ENCODE peak calls at places on chromosomes 6 and 20, in nine cellular contexts. H is naive thymus-derived CD8-positive, alpha-beta T cell; M is tibial nerve; P is amniotic stem cell; A is CD8-positive, alpha-beta T cell; S is HCT116; W is AG09309; R is esophagus squamous epithelium; O is T follicular helper cell. E is an unnamed sample.

GRCh38 chr6:2971420-2972218 is at the start of gene SERPINB6:
- DNase-seq in H (peak), M (peak), O (peak), P (no peak), W (peak), S (no peak), R (no peak), A (peak), E (peak)

GRCh38 chr6:149701699-149702098 is 16.2 kb downstream of the LATS1 start:
- DNase-seq in S (no peak), O (no peak), A (no peak), M (no peak), P (peak), R (no peak), H (no peak), W (no peak), E (no peak)

GRCh38 chr20:38883981-38884733 is 42.1 kb upstream of the FAM83D start:
- DNase-seq in W (no peak), O (no peak), M (no peak), H (no peak), R (no peak), A (no peak), S (no peak), P (no peak), E (no peak)

GRCh38 chr20:57629976-57630525 is 9.8 kb upstream of the ZBP1 start:
- DNase-seq in M (no peak), O (no peak), S (no peak), W (no peak), P (no peak), A (no peak), R (no peak), H (peak), E (peak)

GRCh38 chr6:51292659-51293058 is 474.0 kb downstream of the TFAP2B start:
- DNase-seq in M (no peak), O (no peak), S (no peak), H (no peak), R (no peak), A (no peak), P (no peak), W (no peak), E (no peak)

GRCh38 chr6:116511424-116512131 is at the start of gene CALHM5:
- DNase-seq in R (no peak), W (peak), H (no peak), O (no peak), P (peak), A (no peak), M (peak), S (peak), E (no peak)

GRCh38 chr6:44737829-44738528 is 350.5 kb downstream of the CDC5L start:
- DNase-seq in M (no peak), A (no peak), R (no peak), H (no peak), S (no peak), P (no peak), W (no peak), O (no peak), E (no peak)

GRCh38 chr6:104653786-104654185 is 205.9 kb downstream of the HACE1 start:
- DNase-seq in P (no peak), H (no peak), W (no peak), A (no peak), O (no peak), R (no peak), S (no peak), M (no peak), E (no peak)

GRCh38 chr6:34513628-34514027 is 42.5 kb downstream of the SPDEF start:
- DNase-seq in O (no peak), W (no peak), M (no peak), A (no peak), H (no peak), P (no peak), R (no peak), S (no peak), E (no peak)

GRCh38 chr6:43125555-43125954 is 45.5 kb upstream of the SRF start:
- DNase-seq in S (no peak), W (no peak), P (no peak), M (no peak), O (no peak), H (no peak), A (no peak), R (no peak), E (no peak)

GRCh38 chr6:26464416-26465131 is 6.8 kb downstream of the BTN2A1 start:
- DNase-seq in A (no peak), M (no peak), R (no peak), S (no peak), P (no peak), O (no peak), W (no peak), H (no peak), E (no peak)

GRCh38 chr20:5844063-5844681 is 94.0 kb downstream of the SHLD1 start:
- DNase-seq in O (peak), H (no peak), S (peak), W (no peak), R (no peak), A (peak), P (no peak), M (no peak), E (peak)

GRCh38 chr6:136739501-136739900 is 52.8 kb downstream of the MAP3K5 start:
- DNase-seq in H (no peak), M (no peak), W (no peak), P (no peak), R (no peak), O (no peak), S (no peak), A (no peak), E (no peak)

GRCh38 chr6:141326426-141326825 is 806.3 kb upstream of the GJE1 start:
- DNase-seq in O (peak), H (no peak), M (no peak), A (no peak), P (peak), S (peak), R (no peak), W (peak), E (peak)

GRCh38 chr6:77447254-77447653 is 16.0 kb downstream of the HTR1B start:
- DNase-seq in O (no peak), A (no peak), M (no peak), W (no peak), P (no peak), S (no peak), R (no peak), H (no peak), E (no peak)

GRCh38 chr6:149752600-149752999 is 3.1 kb downstream of the PCMT1 start:
- DNase-seq in O (no peak), R (no peak), M (no peak), S (no peak), H (no peak), W (no peak), P (no peak), A (no peak), E (no peak)

GRCh38 chr6:117451607-117452164 is 25.9 kb upstream of the ROS1 start:
- DNase-seq in H (no peak), O (no peak), R (no peak), S (no peak), M (no peak), P (no peak), A (no peak), W (no peak), E (no peak)

GRCh38 chr6:15997751-15998388 is 131.0 kb upstream of the MYLIP start:
- DNase-seq in M (no peak), A (no peak), W (no peak), H (no peak), R (no peak), S (no peak), P (no peak), O (no peak), E (no peak)

GRCh38 chr6:155106456-155107107 is 111.5 kb downstream of the TIAM2 start:
- DNase-seq in H (no peak), R (no peak), S (no peak), W (no peak), M (no peak), P (no peak), A (no peak), O (no peak), E (no peak)

GRCh38 chr20:62368629-62369507 is 1.8 kb upstream of the LAMA5 start:
- DNase-seq in H (no peak), M (no peak), W (no peak), P (no peak), O (no peak), A (no peak), R (no peak), S (no peak), E (no peak)

GRCh38 chr6:17705778-17706579 is 746 bp downstream of the NUP153 start:
- DNase-seq in W (no peak), S (no peak), M (peak), P (no peak), A (peak), O (peak), H (peak), R (no peak), E (peak)

GRCh38 chr20:16530201-16530681 is 43.0 kb downstream of the KIF16B start:
- DNase-seq in A (no peak), P (no peak), R (no peak), O (no peak), W (no peak), M (no peak), S (peak), H (no peak), E (no peak)

GRCh38 chr6:6588924-6589696 is 590 bp downstream of the LY86 start:
- DNase-seq in P (no peak), R (no peak), S (no peak), A (no peak), M (no peak), W (no peak), O (no peak), H (peak), E (no peak)

GRCh38 chr6:35165630-35166071 is 24.5 kb upstream of the TCP11 start:
- DNase-seq in W (no peak), O (no peak), H (no peak), R (no peak), M (no peak), A (no peak), P (no peak), S (no peak), E (no peak)

E was measured in activated T-cell treated with anti-CD3 and anti-CD28 coated beads, Interleukin-2, amount 50 U/mL, for 48 hours.